ENCODE peak calls at places on chromosomes 12 and 14, in seven cellular contexts. T, U, X, Q, R, F and W are unnamed samples.

GRCh38 chr12:76340680-76341435 is 7.4 kb downstream of the BBS10 start:
- DNase-seq in R (no peak), F (no peak), U (no peak), Q (no peak), X (no peak), T (no peak), W (no peak)

GRCh38 chr12:131098178-131098981 is 144.7 kb downstream of the ADGRD1 start:
- DNase-seq in X (no peak), U (no peak), R (peak; percentile 68), T (no peak), F (no peak), Q (no peak), W (no peak)

GRCh38 chr12:89706551-89707348 is 1.9 kb downstream of the ATP2B1 start:
- DNase-seq in Q (no peak), T (no peak), X (no peak), U (no peak), F (peak; percentile 3), R (peak; percentile 44), W (no peak)

GRCh38 chr12:109822951-109823411 is 10.2 kb downstream of the TRPV4 start:
- DNase-seq in U (peak; percentile 87), X (no peak), F (no peak), Q (no peak), T (no peak), R (peak; percentile 78), W (peak; percentile 87)

GRCh38 chr14:49505026-49505766 is 81.0 kb downstream of the RPS29 start:
- DNase-seq in F (no peak), Q (no peak), X (no peak), U (no peak), T (no peak), R (no peak), W (no peak)

GRCh38 chr14:89304972-89305703 is 111.9 kb downstream of the FOXN3 start:
- DNase-seq in F (no peak), T (no peak), R (no peak), X (no peak), Q (peak; percentile 58), U (no peak), W (no peak)

GRCh38 chr12:481422-481821 is 21.7 kb downstream of the B4GALNT3 start:
- DNase-seq in Q (no peak), U (no peak), X (no peak), T (no peak), F (peak; percentile 86), R (no peak), W (peak; percentile 81)

GRCh38 chr12:93441111-93441616 is 583 bp downstream of the UBE2N start:
- DNase-seq in F (peak; percentile 46), X (no peak), T (no peak), Q (peak; percentile 42), U (peak; percentile 10), R (peak; percentile 88), W (no peak)

GRCh38 chr14:71361335-71361734 is 454.1 kb downstream of the PCNX1 start:
- DNase-seq in Q (no peak), T (no peak), R (no peak), X (no peak), F (no peak), U (no peak), W (no peak)

GRCh38 chr12:26469801-26470200 is 274.4 kb downstream of the SSPN start:
- DNase-seq in X (no peak), Q (no peak), F (no peak), T (no peak), U (no peak), R (no peak), W (no peak)

GRCh38 chr12:110934093-110934852 is 13.9 kb upstream of the MYL2 start:
- DNase-seq in U (no peak), X (no peak), T (no peak), F (no peak), R (no peak), Q (no peak), W (no peak)

GRCh38 chr14:67108230-67108629 is 81.0 kb upstream of the GARIN2 start:
- DNase-seq in T (no peak), F (no peak), X (no peak), Q (no peak), R (no peak), U (no peak), W (no peak)

GRCh38 chr12:68745904-68746571 is at the start of gene SLC35E3:
- DNase-seq in Q (peak; percentile 95), U (peak; percentile 86), R (peak; percentile 100), F (peak; percentile 96), X (peak; percentile 53), T (peak; percentile 66), W (peak; percentile 91)

GRCh38 chr12:12655061-12655460 is 40.9 kb downstream of the GPR19 start:
- DNase-seq in F (no peak), U (no peak), Q (no peak), T (no peak), R (no peak), X (no peak), W (peak; percentile 8)

GRCh38 chr12:120010661-120011230 is 21.7 kb downstream of the BICDL1 start:
- DNase-seq in Q (no peak), X (no peak), R (no peak), U (no peak), F (no peak), T (no peak), W (no peak)

GRCh38 chr12:93571360-93571853 is 1.1 kb upstream of the SOCS2 start:
- DNase-seq in Q (peak; percentile 59), T (peak; percentile 65), R (peak; percentile 90), X (no peak), F (peak; percentile 77), U (peak; percentile 60), W (peak; percentile 33)

GRCh38 chr14:31297112-31297511 is 89.5 kb upstream of the HECTD1 start:
- DNase-seq in X (no peak), T (no peak), R (no peak), F (no peak), Q (no peak), U (no peak), W (no peak)

GRCh38 chr12:52439420-52439819 is 5.2 kb upstream of the KRT75 start:
- DNase-seq in Q (no peak), R (no peak), T (no peak), X (no peak), U (no peak), F (no peak), W (no peak)

GRCh38 chr12:14774944-14775651 is 28.2 kb downstream of the WBP11 start:
- DNase-seq in T (peak; percentile 23), F (peak; percentile 10), U (peak; percentile 42), Q (peak; percentile 29), X (no peak), R (peak; percentile 83), W (peak; percentile 58)

GRCh38 chr12:11500222-11500860 is 105.0 kb upstream of the PRB2 start:
- DNase-seq in X (peak; percentile 21), U (peak; percentile 66), R (peak; percentile 89), Q (peak; percentile 76), F (peak; percentile 97), T (peak; percentile 65), W (peak; percentile 44)

GRCh38 chr14:75379930-75380270 is 47.9 kb upstream of the JDP2 start:
- DNase-seq in Q (no peak), R (no peak), F (no peak), T (no peak), U (no peak), X (no peak), W (no peak)

GRCh38 chr12:26271889-26272492 is 76.6 kb downstream of the SSPN start:
- DNase-seq in R (peak; percentile 82), F (peak; percentile 28), Q (no peak), T (peak; percentile 91), U (peak; percentile 56), X (no peak), W (peak; percentile 92)

GRCh38 chr12:64796205-64796845 is 28.1 kb upstream of the TBC1D30 start:
- DNase-seq in T (peak; percentile 29), U (peak; percentile 71), X (peak; percentile 80), F (peak; percentile 85), Q (peak; percentile 54), R (no peak), W (peak; percentile 79)

GRCh38 chr14:92542766-92543554 is 29.4 kb downstream of the RIN3 start:
- DNase-seq in T (no peak), X (no peak), R (no peak), F (no peak), U (no peak), Q (no peak), W (no peak)

DNA sequence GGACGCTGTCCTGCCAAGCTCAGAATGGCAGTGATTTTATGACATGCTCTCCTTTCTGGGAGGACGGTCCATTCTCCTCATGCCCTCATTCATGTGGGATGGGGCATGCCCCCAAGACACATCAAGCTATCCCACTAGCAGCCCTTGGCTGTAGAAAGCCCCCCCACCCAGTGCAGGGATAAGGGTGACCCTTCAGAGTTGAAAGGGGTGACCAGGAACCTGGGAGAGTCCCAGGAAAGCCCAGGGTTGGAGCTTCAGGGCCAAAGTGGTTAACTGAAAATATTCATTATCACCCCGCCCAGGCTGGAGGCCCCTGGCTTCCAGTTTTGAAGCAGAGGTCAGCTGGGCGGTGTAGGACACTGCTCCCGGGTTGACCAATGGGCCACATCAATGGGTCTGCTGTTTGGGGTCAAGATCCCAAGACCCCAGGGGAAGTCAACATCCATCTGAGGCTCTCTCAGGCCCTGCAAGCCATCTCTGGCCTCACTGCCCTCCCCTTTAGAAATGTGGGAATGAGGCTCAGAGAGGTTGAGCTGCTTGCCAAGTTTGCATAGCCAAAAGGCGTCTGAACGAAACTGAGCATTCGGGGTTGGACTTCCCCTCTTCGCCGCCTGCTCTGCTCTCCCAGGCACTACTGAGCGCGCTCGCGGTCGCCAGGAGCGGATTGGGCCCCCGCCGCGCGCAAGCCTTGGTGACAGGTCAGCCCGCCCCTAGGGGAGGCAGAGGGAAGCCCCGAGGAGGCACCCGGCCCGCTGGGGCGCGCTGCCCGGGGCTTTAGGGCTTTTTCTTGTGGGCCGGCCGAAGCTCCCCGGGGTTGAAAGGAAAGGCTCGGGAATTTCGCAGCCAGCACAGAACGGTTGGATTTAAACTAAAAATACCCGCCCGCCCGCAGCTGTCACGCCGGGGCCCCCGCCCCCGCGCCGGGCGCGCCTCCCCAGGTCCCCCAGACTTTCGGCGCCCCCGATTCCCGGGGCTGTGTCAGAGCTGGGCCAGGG is 630 bp downstream of the SYNE3 start:
- DNase-seq in T (no peak), X (no peak), Q (peak; percentile 99), F (peak; percentile 83), U (peak; percentile 44), R (peak; percentile 96), W (peak; percentile 59)
- TF ChIP-seq CTCF in T (no peak), X (peak; percentile 33), Q (peak; percentile 65), F (peak; percentile 19), U (peak; percentile 18), R (peak; percentile 57), W (no peak)

DNA sequence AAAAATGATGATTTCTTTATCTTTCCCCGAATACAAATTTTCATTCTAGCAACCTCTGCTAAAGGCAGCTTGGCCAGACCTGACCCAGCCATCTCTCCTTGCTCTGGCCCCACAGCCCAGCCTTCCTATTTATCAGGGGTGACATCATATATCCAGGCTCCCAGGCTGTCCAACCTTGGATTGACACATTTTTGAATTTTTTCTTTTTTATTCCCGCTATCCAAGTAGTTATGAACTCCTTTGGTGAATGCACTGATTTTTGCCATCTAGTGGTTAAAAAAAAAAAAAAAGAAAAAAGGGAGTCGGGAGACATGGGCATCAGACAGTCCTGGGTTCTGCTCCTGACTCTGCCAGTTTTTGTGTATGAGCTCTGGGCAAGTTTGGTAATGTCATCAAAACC is 120.5 kb downstream of the PTPN11 start:
- DNase-seq in U (no peak), F (no peak), R (no peak), T (no peak), Q (no peak), X (no peak), W (no peak)
- TF ChIP-seq CTCF in U (no peak), F (peak; percentile 10), R (no peak), T (no peak), Q (no peak), X (no peak), W (no peak)

GRCh38 chr12:122161682-122162081 is 12.3 kb downstream of the IL31 start:
- DNase-seq in R (no peak), Q (no peak), X (no peak), T (no peak), U (no peak), F (no peak), W (no peak)
- TF ChIP-seq CTCF in R (no peak), Q (no peak), X (no peak), T (no peak), U (no peak), F (no peak), W (no peak)

GRCh38 chr14:69863083-69863482 is 16.1 kb upstream of the SMOC1 start:
- DNase-seq in T (no peak), Q (no peak), U (no peak), R (no peak), F (no peak), X (no peak), W (no peak)
- TF ChIP-seq CTCF in T (no peak), Q (no peak), U (no peak), R (no peak), F (no peak), X (no peak), W (no peak)